ENCODE peak calls at places on chromosomes 3 and 15, in seven cellular contexts. One of them, this sample, is unnamed.

GRCh38 chr3:15711281-15711680 is 86.5 kb downstream of the ANKRD28 start:
- DNase-seq in epithelial cell of esophagus: no peak
- DNase-seq in fibroblast of lung: no peak
- DNase-seq in AG04449: no peak
- DNase-seq in GM12865: no peak
- DNase-seq in stomach: no peak
- DNase-seq in CD8-positive, alpha-beta T cell: no peak
- DNase-seq in this sample: no peak

GRCh38 chr3:128872282-128872681 is 7.1 kb upstream of the ACAD9 start:
- DNase-seq in AG04449: no peak
- DNase-seq in CD8-positive, alpha-beta T cell: no peak
- DNase-seq in fibroblast of lung: no peak
- DNase-seq in epithelial cell of esophagus: no peak
- DNase-seq in stomach: no peak
- DNase-seq in GM12865: no peak
- DNase-seq in this sample: no peak

GRCh38 chr15:40702077-40702476 is 7.1 kb downstream of the RAD51 start:
- DNase-seq in AG04449: no peak
- DNase-seq in stomach: no peak
- DNase-seq in CD8-positive, alpha-beta T cell: no peak
- DNase-seq in GM12865: peak
- DNase-seq in fibroblast of lung: peak
- DNase-seq in epithelial cell of esophagus: no peak
- DNase-seq in this sample: no peak

GRCh38 chr15:62698646-62699045 is 343.9 kb upstream of the TPM1 start:
- DNase-seq in GM12865: no peak
- DNase-seq in AG04449: no peak
- DNase-seq in fibroblast of lung: no peak
- DNase-seq in CD8-positive, alpha-beta T cell: no peak
- DNase-seq in stomach: no peak
- DNase-seq in epithelial cell of esophagus: no peak
- DNase-seq in this sample: no peak

GRCh38 chr3:126972866-126973265 is 10.0 kb upstream of the PLXNA1 start:
- DNase-seq in fibroblast of lung: no peak
- DNase-seq in epithelial cell of esophagus: no peak
- DNase-seq in stomach: no peak
- DNase-seq in CD8-positive, alpha-beta T cell: no peak
- DNase-seq in GM12865: no peak
- DNase-seq in AG04449: no peak
- DNase-seq in this sample: no peak

GRCh38 chr3:120642368-120642948 is 39.6 kb downstream of the HGD start:
- DNase-seq in AG04449: no peak
- DNase-seq in CD8-positive, alpha-beta T cell: no peak
- DNase-seq in GM12865: no peak
- DNase-seq in stomach: no peak
- DNase-seq in fibroblast of lung: peak
- DNase-seq in epithelial cell of esophagus: no peak
- DNase-seq in this sample: no peak

GRCh38 chr3:76369170-76369569 is 583.8 kb upstream of the ZNF717 start:
- DNase-seq in stomach: no peak
- DNase-seq in fibroblast of lung: peak
- DNase-seq in AG04449: peak
- DNase-seq in CD8-positive, alpha-beta T cell: no peak
- DNase-seq in epithelial cell of esophagus: peak
- DNase-seq in GM12865: peak
- DNase-seq in this sample: peak

GRCh38 chr3:167913218-167913902 is 177.8 kb downstream of the SERPINI1 start:
- DNase-seq in epithelial cell of esophagus: peak
- DNase-seq in stomach: no peak
- DNase-seq in CD8-positive, alpha-beta T cell: no peak
- DNase-seq in AG04449: no peak
- DNase-seq in fibroblast of lung: peak
- DNase-seq in GM12865: peak
- DNase-seq in this sample: peak

GRCh38 chr3:21169858-21170257 is 581.2 kb downstream of the ZNF385D start:
- DNase-seq in AG04449: no peak
- DNase-seq in fibroblast of lung: no peak
- DNase-seq in stomach: no peak
- DNase-seq in CD8-positive, alpha-beta T cell: no peak
- DNase-seq in GM12865: no peak
- DNase-seq in epithelial cell of esophagus: no peak
- DNase-seq in this sample: no peak

GRCh38 chr3:189172668-189173419 is 1.1 kb downstream of the TPRG1 start:
- DNase-seq in epithelial cell of esophagus: no peak
- DNase-seq in AG04449: no peak
- DNase-seq in stomach: no peak
- DNase-seq in CD8-positive, alpha-beta T cell: no peak
- DNase-seq in GM12865: no peak
- DNase-seq in fibroblast of lung: no peak
- DNase-seq in this sample: no peak

GRCh38 chr3:1251282-1252060 is 158.6 kb downstream of the CNTN6 start:
- DNase-seq in GM12865: no peak
- DNase-seq in fibroblast of lung: peak
- DNase-seq in stomach: no peak
- DNase-seq in epithelial cell of esophagus: no peak
- DNase-seq in CD8-positive, alpha-beta T cell: no peak
- DNase-seq in AG04449: no peak
- DNase-seq in this sample: peak
- TF ChIP-seq CTCF in GM12865: no peak
- TF ChIP-seq CTCF in fibroblast of lung: peak
- TF ChIP-seq CTCF in stomach: no peak
- TF ChIP-seq CTCF in epithelial cell of esophagus: no peak
- TF ChIP-seq CTCF in CD8-positive, alpha-beta T cell: no peak
- TF ChIP-seq CTCF in AG04449: peak
- TF ChIP-seq CTCF in this sample: peak

DNA sequence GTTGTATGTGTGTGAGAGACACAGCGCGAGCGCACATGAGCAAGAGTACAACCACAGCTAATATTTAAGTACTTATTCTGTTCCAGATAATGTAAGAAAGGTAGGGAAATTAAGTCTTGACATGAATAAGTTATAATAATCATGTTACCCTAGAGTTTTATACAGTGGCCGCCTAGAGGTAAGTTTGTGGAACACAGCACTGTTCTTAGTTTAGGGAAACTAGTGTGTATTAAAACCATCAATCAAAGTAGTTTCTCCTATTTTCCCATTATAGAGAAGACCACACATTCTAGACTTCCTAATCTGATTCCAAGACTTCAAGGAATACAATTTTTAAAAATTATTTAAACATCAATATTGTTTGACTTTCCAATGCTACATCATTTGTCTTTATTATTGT is 9.5 kb downstream of the ALDH1A2 start:
- DNase-seq in fibroblast of lung: no peak
- DNase-seq in GM12865: no peak
- DNase-seq in stomach: no peak
- DNase-seq in CD8-positive, alpha-beta T cell: no peak
- DNase-seq in AG04449: no peak
- DNase-seq in epithelial cell of esophagus: no peak
- DNase-seq in this sample: no peak
- TF ChIP-seq CTCF in fibroblast of lung: no peak
- TF ChIP-seq CTCF in GM12865: no peak
- TF ChIP-seq CTCF in stomach: no peak
- TF ChIP-seq CTCF in CD8-positive, alpha-beta T cell: no peak
- TF ChIP-seq CTCF in AG04449: no peak
- TF ChIP-seq CTCF in epithelial cell of esophagus: peak
- TF ChIP-seq CTCF in this sample: no peak

GRCh38 chr3:111076732-111077131 is 5.1 kb downstream of the NECTIN3 start:
- DNase-seq in GM12865: no peak
- DNase-seq in stomach: no peak
- DNase-seq in fibroblast of lung: no peak
- DNase-seq in CD8-positive, alpha-beta T cell: no peak
- DNase-seq in epithelial cell of esophagus: no peak
- DNase-seq in AG04449: no peak
- DNase-seq in this sample: no peak

GRCh38 chr3:111077384-111077783 is 5.8 kb downstream of the NECTIN3 start:
- DNase-seq in epithelial cell of esophagus: no peak
- DNase-seq in GM12865: no peak
- DNase-seq in fibroblast of lung: no peak
- DNase-seq in AG04449: no peak
- DNase-seq in stomach: no peak
- DNase-seq in CD8-positive, alpha-beta T cell: no peak
- DNase-seq in this sample: no peak

GRCh38 chr3:111081008-111081545 is 9.5 kb downstream of the NECTIN3 start:
- DNase-seq in CD8-positive, alpha-beta T cell: no peak
- DNase-seq in AG04449: no peak
- DNase-seq in epithelial cell of esophagus: no peak
- DNase-seq in stomach: no peak
- DNase-seq in GM12865: no peak
- DNase-seq in fibroblast of lung: peak
- DNase-seq in this sample: no peak

GRCh38 chr3:111084911-111085310 is 13.3 kb downstream of the NECTIN3 start:
- DNase-seq in stomach: no peak
- DNase-seq in GM12865: no peak
- DNase-seq in CD8-positive, alpha-beta T cell: no peak
- DNase-seq in AG04449: no peak
- DNase-seq in epithelial cell of esophagus: no peak
- DNase-seq in fibroblast of lung: no peak
- DNase-seq in this sample: no peak

DNA sequence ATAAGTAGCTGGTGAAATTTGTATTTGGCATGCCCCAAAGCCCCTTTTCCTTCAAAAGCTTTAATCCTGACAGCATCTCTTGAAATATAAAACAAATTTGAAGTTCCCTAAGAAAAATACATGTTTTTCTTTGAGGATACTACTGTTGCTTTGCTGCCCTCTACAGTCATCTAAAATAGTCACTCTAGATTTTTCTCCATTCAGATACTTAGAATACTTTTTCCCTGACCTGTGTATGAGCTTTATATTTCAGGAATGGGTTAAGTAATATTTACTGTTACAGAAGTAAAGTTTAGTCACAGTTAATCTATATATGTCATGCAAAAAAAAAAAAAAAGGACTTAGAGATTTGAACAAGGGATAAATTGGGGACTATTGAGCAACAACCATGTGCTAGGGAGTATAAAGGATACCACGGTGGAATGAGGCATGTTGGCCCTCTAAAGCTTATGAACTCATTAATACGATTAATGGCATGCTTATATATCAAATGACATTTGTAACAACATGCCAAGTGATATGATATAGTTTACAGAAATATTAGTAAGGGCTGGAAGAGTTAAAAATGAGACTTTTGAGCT is 8.8 kb downstream of the NECTIN3 start:
- DNase-seq in fibroblast of lung: peak
- DNase-seq in CD8-positive, alpha-beta T cell: no peak
- DNase-seq in stomach: no peak
- DNase-seq in AG04449: no peak
- DNase-seq in GM12865: no peak
- DNase-seq in epithelial cell of esophagus: peak
- DNase-seq in this sample: peak
- TF ChIP-seq CTCF in fibroblast of lung: peak
- TF ChIP-seq CTCF in CD8-positive, alpha-beta T cell: peak
- TF ChIP-seq CTCF in stomach: peak
- TF ChIP-seq CTCF in AG04449: peak
- TF ChIP-seq CTCF in GM12865: peak
- TF ChIP-seq CTCF in epithelial cell of esophagus: peak
- TF ChIP-seq CTCF in this sample: peak

GRCh38 chr3:133376805-133377204 is 23.1 kb upstream of the BFSP2 start:
- DNase-seq in AG04449: no peak
- DNase-seq in stomach: no peak
- DNase-seq in CD8-positive, alpha-beta T cell: no peak
- DNase-seq in GM12865: peak
- DNase-seq in epithelial cell of esophagus: no peak
- DNase-seq in fibroblast of lung: peak
- DNase-seq in this sample: no peak
- TF ChIP-seq CTCF in AG04449: no peak
- TF ChIP-seq CTCF in stomach: no peak
- TF ChIP-seq CTCF in CD8-positive, alpha-beta T cell: no peak
- TF ChIP-seq CTCF in GM12865: peak
- TF ChIP-seq CTCF in epithelial cell of esophagus: no peak
- TF ChIP-seq CTCF in fibroblast of lung: no peak
- TF ChIP-seq CTCF in this sample: no peak

GRCh38 chr15:48334260-48334659 is 3.0 kb downstream of the DUT start:
- DNase-seq in GM12865: no peak
- DNase-seq in CD8-positive, alpha-beta T cell: no peak
- DNase-seq in stomach: no peak
- DNase-seq in AG04449: no peak
- DNase-seq in fibroblast of lung: no peak
- DNase-seq in epithelial cell of esophagus: peak
- DNase-seq in this sample: peak

GRCh38 chr15:48337626-48338025 is 6.4 kb downstream of the DUT start:
- DNase-seq in stomach: no peak
- DNase-seq in CD8-positive, alpha-beta T cell: no peak
- DNase-seq in GM12865: no peak
- DNase-seq in epithelial cell of esophagus: no peak
- DNase-seq in AG04449: no peak
- DNase-seq in fibroblast of lung: no peak
- DNase-seq in this sample: no peak

GRCh38 chr15:48340111-48340510 is 8.9 kb downstream of the DUT start:
- DNase-seq in AG04449: no peak
- DNase-seq in GM12865: no peak
- DNase-seq in CD8-positive, alpha-beta T cell: no peak
- DNase-seq in fibroblast of lung: no peak
- DNase-seq in epithelial cell of esophagus: no peak
- DNase-seq in stomach: no peak
- DNase-seq in this sample: no peak

GRCh38 chr15:48333553-48333952 is 2.3 kb downstream of the DUT start:
- DNase-seq in CD8-positive, alpha-beta T cell: no peak
- DNase-seq in stomach: no peak
- DNase-seq in fibroblast of lung: no peak
- DNase-seq in epithelial cell of esophagus: no peak
- DNase-seq in GM12865: peak
- DNase-seq in AG04449: no peak
- DNase-seq in this sample: no peak

DNA sequence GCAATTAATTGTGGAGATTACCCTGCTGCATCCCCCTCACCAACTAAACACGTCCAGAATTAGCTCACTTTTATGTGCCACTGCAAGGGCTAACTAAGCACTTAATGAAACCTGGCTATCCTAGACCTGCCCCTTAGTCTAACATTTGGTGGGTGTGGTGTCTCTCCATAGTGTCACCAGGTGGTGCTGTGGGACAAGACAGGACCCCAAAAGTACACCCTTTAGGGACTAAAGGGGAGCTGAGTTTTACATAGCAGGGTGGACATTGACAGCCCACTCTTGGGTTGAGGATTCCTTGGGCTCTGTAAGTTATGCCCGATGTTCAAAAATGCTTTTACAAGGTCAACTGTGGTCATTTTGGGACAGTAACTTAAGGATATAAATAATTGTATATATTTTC is 5.7 kb downstream of the DUT start:
- DNase-seq in AG04449: no peak
- DNase-seq in CD8-positive, alpha-beta T cell: no peak
- DNase-seq in epithelial cell of esophagus: no peak
- DNase-seq in fibroblast of lung: peak
- DNase-seq in stomach: no peak
- DNase-seq in GM12865: peak
- DNase-seq in this sample: peak
- TF ChIP-seq CTCF in AG04449: peak
- TF ChIP-seq CTCF in CD8-positive, alpha-beta T cell: no peak
- TF ChIP-seq CTCF in epithelial cell of esophagus: no peak
- TF ChIP-seq CTCF in fibroblast of lung: peak
- TF ChIP-seq CTCF in stomach: no peak
- TF ChIP-seq CTCF in GM12865: peak
- TF ChIP-seq CTCF in this sample: no peak